ENCODE peak calls at places on chromosomes 1 and 21, in five cellular contexts. U is activated CD4-positive, alpha-beta T cell treated with anti-CD3 and anti-CD28 coated beads for 24 hours; R is fibroblast of pulmonary artery; Z is astrocyte of the spinal cord; Q is LHCN-M2. Y is an unnamed sample.

GRCh38 chr21:46114963-46115362 is 17.1 kb downstream of the COL6A2 start:
- DNase-seq in U (no peak), R (no peak), Z (no peak), Q (no peak), Y (no peak)

GRCh38 chr1:12745126-12745991 is 641 bp upstream of the CFAP107 start:
- DNase-seq in U (no peak), R (no peak), Z (no peak), Q (no peak), Y (no peak)

GRCh38 chr1:46516140-46516539 is 26.5 kb downstream of the DMBX1 start:
- DNase-seq in U (no peak), R (no peak), Z (no peak), Q (no peak), Y (peak; percentile 39)

GRCh38 chr1:152533327-152533938 is 19.2 kb downstream of the CRCT1 start:
- DNase-seq in U (peak; percentile 10), R (peak; percentile 36), Z (peak; percentile 1), Q (peak; percentile 51), Y (no peak)

GRCh38 chr1:6037338-6037762 is 8.3 kb upstream of the KCNAB2 start:
- DNase-seq in U (no peak), R (peak; percentile 53), Z (peak; percentile 63), Q (peak; percentile 75), Y (peak; percentile 62)

GRCh38 chr21:37244506-37245083 is 22.5 kb downstream of the VPS26C start:
- DNase-seq in U (no peak), R (no peak), Z (peak; percentile 10), Q (no peak), Y (no peak)

GRCh38 chr1:152374451-152374850 is 14.6 kb upstream of the FLG2 start:
- DNase-seq in U (no peak), R (no peak), Z (no peak), Q (no peak), Y (no peak)

GRCh38 chr1:31647106-31647505 is 2.4 kb upstream of the PEF1 start:
- DNase-seq in U (no peak), R (peak; percentile 35), Z (no peak), Q (no peak), Y (no peak)

GRCh38 chr1:53183277-53183990 is 13.2 kb upstream of the CPT2 start:
- DNase-seq in U (no peak), R (peak; percentile 48), Z (no peak), Q (no peak), Y (no peak)

GRCh38 chr1:204484948-204485347 is 9.7 kb downstream of the PIK3C2B start:
- DNase-seq in U (no peak), R (no peak), Z (no peak), Q (no peak), Y (no peak)

GRCh38 chr1:213983589-213984386 is 4.0 kb upstream of the PROX1 start:
- DNase-seq in U (no peak), R (no peak), Z (no peak), Q (no peak), Y (no peak)

GRCh38 chr1:25990702-25991395 is 7.0 kb downstream of the PAFAH2 start:
- DNase-seq in U (no peak), R (no peak), Z (no peak), Q (no peak), Y (no peak)

GRCh38 chr1:171794085-171794484 is 12.6 kb downstream of the METTL13 start:
- DNase-seq in U (peak; percentile 40), R (peak; percentile 30), Z (peak; percentile 57), Q (peak; percentile 94), Y (no peak)

GRCh38 chr1:222624214-222624613 is 6.3 kb downstream of the MIA3 start:
- DNase-seq in U (no peak), R (no peak), Z (no peak), Q (no peak), Y (no peak)

GRCh38 chr1:218341325-218341724 is 3.8 kb upstream of the TGFB2 start:
- DNase-seq in U (no peak), R (no peak), Z (no peak), Q (no peak), Y (no peak)

GRCh38 chr1:12047120-12047876 is 15.8 kb upstream of the TNFRSF8 start:
- DNase-seq in U (no peak), R (no peak), Z (peak; percentile 40), Q (peak; percentile 66), Y (no peak)

GRCh38 chr1:194866153-194866552 is 1679.7 kb upstream of the B3GALT2 start:
- DNase-seq in U (no peak), R (no peak), Z (no peak), Q (no peak), Y (no peak)

GRCh38 chr1:1212780-1213152 is 1.2 kb downstream of the TNFRSF4 start:
- DNase-seq in U (no peak), R (no peak), Z (no peak), Q (peak; percentile 37), Y (peak; percentile 79)

GRCh38 chr1:35809156-35810095 is 1.6 kb downstream of the AGO4 start:
- DNase-seq in U (no peak), R (no peak), Z (no peak), Q (no peak), Y (no peak)

GRCh38 chr1:162562452-162562828 is 918 bp downstream of the UAP1 start:
- DNase-seq in U (no peak), R (peak; percentile 72), Z (peak; percentile 62), Q (peak; percentile 62), Y (no peak)

GRCh38 chr21:42440187-42440792 is 36.6 kb downstream of the UBASH3A start:
- DNase-seq in U (no peak), R (no peak), Z (no peak), Q (no peak), Y (no peak)

GRCh38 chr1:3089490-3089889 is 20.5 kb downstream of the PRDM16 start:
- DNase-seq in U (no peak), R (no peak), Z (no peak), Q (no peak), Y (no peak)

GRCh38 chr1:67158401-67158800 is 7.9 kb upstream of the IL23R start:
- DNase-seq in U (no peak), R (no peak), Z (no peak), Q (no peak), Y (no peak)

GRCh38 chr1:37875833-37876232 is 16.4 kb upstream of the MTF1 start:
- DNase-seq in U (no peak), R (peak; percentile 38), Z (peak; percentile 12), Q (peak; percentile 15), Y (no peak)

GRCh38 chr21:16976132-16976666 is 536.6 kb upstream of the CXADR start:
- DNase-seq in U (no peak), R (peak; percentile 3), Z (peak; percentile 14), Q (no peak), Y (no peak)

GRCh38 chr1:240906477-240906876 is 294.5 kb upstream of the GREM2 start:
- DNase-seq in U (no peak), R (peak; percentile 0), Z (peak; percentile 10), Q (peak; percentile 11), Y (no peak)